ENCODE peak calls at places on chromosomes 5 and 9, in six cellular contexts. Z, H, A, J, C and I are unnamed samples.
A peak's percentile ranks its signal among the peaks of the same experiment; 100 is the strongest.

GRCh38 chr9:134268308-134268724 is 57.9 kb upstream of the RXRA start:
- DNase-seq in J (peak; percentile 42), Z (no peak), H (no peak), C (no peak), A (no peak), I (no peak)

GRCh38 chr5:145161384-145161783 is 673.8 kb downstream of the PRELID2 start:
- DNase-seq in A (no peak), C (no peak), H (no peak), Z (no peak), J (no peak), I (no peak)

GRCh38 chr9:99336531-99336930 is 114.4 kb downstream of the SEC61B start:
- DNase-seq in J (no peak), Z (no peak), C (no peak), H (peak; percentile 28), A (no peak), I (no peak)

GRCh38 chr9:109417054-109417453 is 81.1 kb downstream of the PTPN3 start:
- DNase-seq in Z (no peak), A (no peak), H (no peak), C (no peak), J (no peak), I (no peak)

GRCh38 chr5:128436825-128437224 is 101.2 kb downstream of the FBN2 start:
- DNase-seq in H (peak; percentile 96), Z (no peak), A (no peak), J (no peak), C (peak; percentile 76), I (no peak)

GRCh38 chr9:134283111-134283515 is 43.1 kb upstream of the RXRA start:
- DNase-seq in H (peak; percentile 53), Z (no peak), C (no peak), J (peak; percentile 91), A (peak; percentile 45), I (peak; percentile 73)

GRCh38 chr5:14236757-14237156 is 93.6 kb downstream of the TRIO start:
- DNase-seq in C (no peak), H (no peak), Z (no peak), J (no peak), A (no peak), I (no peak)

GRCh38 chr5:67104859-67105258 is 91.7 kb downstream of the CD180 start:
- DNase-seq in Z (no peak), H (no peak), J (no peak), A (no peak), C (no peak), I (no peak)

GRCh38 chr5:116652196-116652729 is 77.6 kb upstream of the SEMA6A start:
- DNase-seq in J (no peak), C (peak; percentile 79), H (peak; percentile 94), A (peak; percentile 73), Z (no peak), I (no peak)

GRCh38 chr5:172688735-172689572 is 47.9 kb downstream of the NEURL1B start:
- DNase-seq in A (peak; percentile 61), H (peak; percentile 9), Z (no peak), J (peak; percentile 78), C (no peak), I (no peak)

GRCh38 chr9:33167084-33167948 is at the start of gene B4GALT1:
- DNase-seq in C (peak; percentile 41), J (peak; percentile 97), Z (peak; percentile 92), A (peak; percentile 96), H (peak; percentile 95), I (peak; percentile 99)

GRCh38 chr5:179270581-179271300 is 74.5 kb downstream of the ADAMTS2 start:
- DNase-seq in Z (no peak), C (no peak), A (no peak), H (no peak), J (no peak), I (peak; percentile 71)

GRCh38 chr5:16467363-16468219 is 2.0 kb upstream of the ZNF622 start:
- DNase-seq in J (no peak), H (peak; percentile 80), Z (no peak), C (no peak), A (no peak), I (no peak)

GRCh38 chr5:72515211-72515610 is 8.0 kb upstream of the ZNF366 start:
- DNase-seq in J (no peak), H (no peak), Z (no peak), A (no peak), C (no peak), I (no peak)

GRCh38 chr5:45604092-45604491 is 92.1 kb downstream of the HCN1 start:
- DNase-seq in J (no peak), Z (no peak), H (no peak), C (no peak), A (no peak), I (no peak)

GRCh38 chr5:164097747-164098146 is 592.3 kb downstream of the MAT2B start:
- DNase-seq in C (no peak), Z (no peak), J (no peak), H (peak; percentile 94), A (no peak), I (no peak)

GRCh38 chr9:78163834-78164233 is 72.0 kb upstream of the CEP78 start:
- DNase-seq in C (no peak), Z (no peak), A (no peak), J (no peak), H (no peak), I (no peak)

GRCh38 chr5:83540783-83541182 is 69.2 kb downstream of the VCAN start:
- DNase-seq in A (no peak), C (no peak), Z (no peak), H (no peak), J (no peak), I (no peak)
- H3K36me3 ChIP-seq in A (peaks cover 8% of the 10 kb centered on the region), C (no peaks in the 10 kb centered on the region), Z (no peaks in the 10 kb centered on the region), H (no peaks in the 10 kb centered on the region), J (no peaks in the 10 kb centered on the region), I (no peaks in the 10 kb centered on the region)

DNA sequence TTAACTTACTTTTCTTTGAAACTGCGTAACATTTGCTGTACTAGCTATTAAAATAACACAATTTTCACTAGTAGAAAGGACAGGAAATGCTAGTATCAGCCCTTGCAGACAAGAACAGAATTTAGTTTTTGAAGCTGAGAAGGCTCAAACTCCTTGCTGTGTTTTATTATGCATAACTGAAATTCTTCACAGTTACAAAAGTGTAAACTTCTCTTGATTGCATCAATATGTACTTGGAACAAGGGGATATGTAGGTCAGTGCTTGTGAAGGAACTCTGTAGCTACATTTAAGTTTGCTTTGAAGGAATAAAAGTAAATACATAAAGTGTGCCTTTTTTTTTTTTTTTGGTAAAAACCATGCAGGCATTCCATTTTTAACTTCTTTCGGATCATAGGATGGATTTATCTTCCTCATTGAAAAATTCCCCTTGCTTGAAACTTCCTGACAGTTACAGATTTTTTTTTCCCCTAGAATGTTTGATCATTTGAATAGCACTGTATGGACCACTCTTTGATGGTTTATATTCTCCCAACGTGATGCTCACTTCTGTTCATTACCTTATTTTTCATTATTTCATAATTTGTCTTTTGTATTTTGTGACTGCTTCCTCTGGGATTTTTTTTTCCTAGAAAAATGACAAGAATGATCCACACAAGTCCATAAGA is 94.9 kb upstream of the DAB2 start:
- DNase-seq in A (no peak), Z (no peak), C (no peak), H (no peak), J (no peak), I (no peak)
- H3K4me1 ChIP-seq in A (peaks cover 23% of the 10 kb centered on the region), Z (no peaks in the 10 kb centered on the region), C (no peaks in the 10 kb centered on the region), H (peaks cover 15% of the 10 kb centered on the region), J (no peaks in the 10 kb centered on the region), I (peaks cover 24% of the 10 kb centered on the region)

GRCh38 chr9:124020520-124021384 is 9.2 kb downstream of the LHX2 start:
- DNase-seq in C (no peak), A (no peak), H (no peak), Z (no peak), J (no peak), I (no peak)

GRCh38 chr9:124021385-124021769 is 9.8 kb downstream of the LHX2 start:
- DNase-seq in Z (no peak), A (no peak), C (no peak), H (no peak), J (no peak), I (no peak)

GRCh38 chr9:124018731-124019697 is 7.4 kb downstream of the LHX2 start:
- DNase-seq in C (no peak), Z (no peak), A (no peak), J (no peak), H (no peak), I (peak; percentile 22)

GRCh38 chr9:124017929-124018730 is 6.6 kb downstream of the LHX2 start:
- DNase-seq in J (no peak), Z (no peak), C (no peak), A (no peak), H (no peak), I (peak; percentile 56)

GRCh38 chr9:124019771-124020519 is 8.4 kb downstream of the LHX2 start:
- DNase-seq in H (no peak), A (no peak), C (no peak), Z (no peak), J (no peak), I (no peak)
- H3K27me3 ChIP-seq in H (peaks cover 73% of the 10 kb centered on the region), A (peaks cover 98% of the 10 kb centered on the region), C (no peaks in the 10 kb centered on the region), Z (peaks cover 68% of the 10 kb centered on the region), J (peaks cover 100% of the 10 kb centered on the region), I (peaks cover 98% of the 10 kb centered on the region)

GRCh38 chr9:84748112-84748511 is 78.6 kb downstream of the NTRK2 start:
- DNase-seq in C (no peak), Z (no peak), J (no peak), H (no peak), A (no peak), I (no peak)
- H3K36me3 ChIP-seq in C (no peaks in the 10 kb centered on the region), Z (no peaks in the 10 kb centered on the region), J (no peaks in the 10 kb centered on the region), H (no peaks in the 10 kb centered on the region), A (no peaks in the 10 kb centered on the region), I (no peaks in the 10 kb centered on the region)

GRCh38 chr9:127311239-127311741 is 46.7 kb downstream of the GARNL3 start:
- DNase-seq in C (peak; percentile 1), H (peak; percentile 41), A (peak; percentile 35), J (peak; percentile 65), Z (peak; percentile 5), I (no peak)
- H3K4me1 ChIP-seq in C (no peaks in the 10 kb centered on the region), H (no peaks in the 10 kb centered on the region), A (peaks cover 44% of the 10 kb centered on the region), J (no peaks in the 10 kb centered on the region), Z (no peaks in the 10 kb centered on the region), I (peaks cover 15% of the 10 kb centered on the region)

GRCh38 chr9:26169684-26170083 is 491.4 kb upstream of the TUSC1 start:
- DNase-seq in C (no peak), Z (no peak), A (no peak), J (no peak), H (peak; percentile 56), I (no peak)
- H3K27me3 ChIP-seq in C (no peaks in the 10 kb centered on the region), Z (no peaks in the 10 kb centered on the region), A (no peaks in the 10 kb centered on the region), J (no peaks in the 10 kb centered on the region), H (no peaks in the 10 kb centered on the region), I (no peaks in the 10 kb centered on the region)